ENCODE peak calls at places on chromosomes 1 and 21, in eight cellular contexts. One of them, this sample, is unnamed.

GRCh38 chr21:34072145-34073031 is 990 bp upstream of the MRPS6 start:
- DNase-seq in testis: peak
- DNase-seq in IMR-90: no peak
- DNase-seq in RWPE1: no peak
- DNase-seq in endodermal cell: no peak
- DNase-seq in WTC11: no peak
- DNase-seq in neural progenitor cell: no peak
- DNase-seq in Panc1: no peak
- DNase-seq in this sample: no peak

GRCh38 chr1:201346337-201346939 is 31.0 kb downstream of the TNNT2 start:
- DNase-seq in neural progenitor cell: peak
- DNase-seq in RWPE1: peak
- DNase-seq in endodermal cell: peak
- DNase-seq in Panc1: no peak
- DNase-seq in WTC11: peak
- DNase-seq in testis: peak
- DNase-seq in IMR-90: peak
- DNase-seq in this sample: peak

GRCh38 chr21:29487154-29487553 is 188.4 kb downstream of the BACH1 start:
- DNase-seq in RWPE1: no peak
- DNase-seq in endodermal cell: no peak
- DNase-seq in IMR-90: no peak
- DNase-seq in neural progenitor cell: no peak
- DNase-seq in Panc1: no peak
- DNase-seq in WTC11: no peak
- DNase-seq in testis: no peak
- DNase-seq in this sample: no peak

GRCh38 chr1:193185861-193186714 is at the start of gene B3GALT2:
- DNase-seq in WTC11: no peak
- DNase-seq in neural progenitor cell: peak
- DNase-seq in endodermal cell: no peak
- DNase-seq in RWPE1: peak
- DNase-seq in Panc1: no peak
- DNase-seq in IMR-90: peak
- DNase-seq in testis: peak
- DNase-seq in this sample: no peak

GRCh38 chr1:86852737-86853408 is 61.1 kb downstream of the SELENOF start:
- DNase-seq in neural progenitor cell: no peak
- DNase-seq in testis: no peak
- DNase-seq in WTC11: no peak
- DNase-seq in IMR-90: no peak
- DNase-seq in endodermal cell: no peak
- DNase-seq in RWPE1: no peak
- DNase-seq in Panc1: no peak
- DNase-seq in this sample: no peak

GRCh38 chr1:232291681-232292080 is 338.3 kb downstream of the SIPA1L2 start:
- DNase-seq in Panc1: no peak
- DNase-seq in endodermal cell: no peak
- DNase-seq in WTC11: no peak
- DNase-seq in neural progenitor cell: no peak
- DNase-seq in IMR-90: no peak
- DNase-seq in RWPE1: no peak
- DNase-seq in testis: no peak
- DNase-seq in this sample: peak

GRCh38 chr1:231625975-231626534 is 535 bp upstream of the DISC1 start:
- DNase-seq in IMR-90: no peak
- DNase-seq in testis: no peak
- DNase-seq in endodermal cell: no peak
- DNase-seq in WTC11: no peak
- DNase-seq in RWPE1: no peak
- DNase-seq in neural progenitor cell: no peak
- DNase-seq in Panc1: no peak
- DNase-seq in this sample: no peak

GRCh38 chr21:26587621-26588260 is 14.7 kb upstream of the CYYR1 start:
- DNase-seq in IMR-90: peak
- DNase-seq in testis: no peak
- DNase-seq in neural progenitor cell: no peak
- DNase-seq in WTC11: no peak
- DNase-seq in Panc1: peak
- DNase-seq in endodermal cell: no peak
- DNase-seq in RWPE1: peak
- DNase-seq in this sample: peak

GRCh38 chr1:30853350-30853749 is 55.2 kb downstream of the SDC3 start:
- DNase-seq in WTC11: peak
- DNase-seq in endodermal cell: peak
- DNase-seq in neural progenitor cell: peak
- DNase-seq in testis: no peak
- DNase-seq in Panc1: no peak
- DNase-seq in RWPE1: no peak
- DNase-seq in IMR-90: no peak
- DNase-seq in this sample: no peak

GRCh38 chr1:45522324-45523104 is 830 bp upstream of the PRDX1 start:
- DNase-seq in RWPE1: no peak
- DNase-seq in Panc1: no peak
- DNase-seq in WTC11: peak
- DNase-seq in endodermal cell: peak
- DNase-seq in neural progenitor cell: no peak
- DNase-seq in testis: no peak
- DNase-seq in IMR-90: peak
- DNase-seq in this sample: no peak

GRCh38 chr1:208162903-208163302 is 81.3 kb downstream of the PLXNA2 start:
- DNase-seq in Panc1: no peak
- DNase-seq in IMR-90: no peak
- DNase-seq in WTC11: no peak
- DNase-seq in testis: no peak
- DNase-seq in RWPE1: no peak
- DNase-seq in endodermal cell: no peak
- DNase-seq in neural progenitor cell: no peak
- DNase-seq in this sample: no peak

GRCh38 chr1:170027760-170028159 is 46.7 kb downstream of the KIFAP3 start:
- DNase-seq in RWPE1: no peak
- DNase-seq in testis: no peak
- DNase-seq in WTC11: no peak
- DNase-seq in neural progenitor cell: no peak
- DNase-seq in IMR-90: no peak
- DNase-seq in Panc1: no peak
- DNase-seq in endodermal cell: no peak
- DNase-seq in this sample: no peak

GRCh38 chr1:212470059-212470458 is 37.3 kb downstream of the NENF start:
- DNase-seq in IMR-90: peak
- DNase-seq in RWPE1: peak
- DNase-seq in endodermal cell: no peak
- DNase-seq in neural progenitor cell: no peak
- DNase-seq in WTC11: no peak
- DNase-seq in testis: peak
- DNase-seq in Panc1: no peak
- DNase-seq in this sample: no peak

GRCh38 chr1:67889940-67890567 is 56.8 kb upstream of the GNG12 start:
- DNase-seq in Panc1: peak
- DNase-seq in endodermal cell: no peak
- DNase-seq in testis: no peak
- DNase-seq in IMR-90: peak
- DNase-seq in WTC11: no peak
- DNase-seq in neural progenitor cell: no peak
- DNase-seq in RWPE1: peak
- DNase-seq in this sample: peak

GRCh38 chr1:147586412-147586811 is 45.1 kb downstream of the BCL9 start:
- DNase-seq in neural progenitor cell: peak
- DNase-seq in testis: no peak
- DNase-seq in WTC11: peak
- DNase-seq in RWPE1: no peak
- DNase-seq in endodermal cell: peak
- DNase-seq in IMR-90: no peak
- DNase-seq in Panc1: no peak
- DNase-seq in this sample: no peak

GRCh38 chr1:113684153-113684541 is 75.1 kb downstream of the PHTF1 start:
- DNase-seq in WTC11: no peak
- DNase-seq in IMR-90: peak
- DNase-seq in neural progenitor cell: no peak
- DNase-seq in RWPE1: no peak
- DNase-seq in endodermal cell: no peak
- DNase-seq in testis: peak
- DNase-seq in Panc1: no peak
- DNase-seq in this sample: peak

GRCh38 chr1:115714572-115715141 is 53.9 kb downstream of the CASQ2 start:
- DNase-seq in endodermal cell: peak
- DNase-seq in Panc1: no peak
- DNase-seq in IMR-90: no peak
- DNase-seq in RWPE1: peak
- DNase-seq in testis: no peak
- DNase-seq in neural progenitor cell: no peak
- DNase-seq in WTC11: peak
- DNase-seq in this sample: no peak
- TF ChIP-seq CTCF in endodermal cell: peak
- TF ChIP-seq CTCF in Panc1: no peak
- TF ChIP-seq CTCF in IMR-90: no peak
- TF ChIP-seq CTCF in RWPE1: no peak
- TF ChIP-seq CTCF in testis: no peak
- TF ChIP-seq CTCF in neural progenitor cell: no peak
- TF ChIP-seq CTCF in WTC11: no peak
- TF ChIP-seq CTCF in this sample: no peak

GRCh38 chr21:41932191-41932575 is 21.6 kb downstream of the C2CD2 start:
- DNase-seq in RWPE1: peak
- DNase-seq in neural progenitor cell: no peak
- DNase-seq in IMR-90: peak
- DNase-seq in testis: no peak
- DNase-seq in Panc1: peak
- DNase-seq in WTC11: no peak
- DNase-seq in endodermal cell: no peak
- DNase-seq in this sample: peak
- TF ChIP-seq CTCF in RWPE1: no peak
- TF ChIP-seq CTCF in neural progenitor cell: no peak
- TF ChIP-seq CTCF in IMR-90: peak
- TF ChIP-seq CTCF in testis: no peak
- TF ChIP-seq CTCF in Panc1: no peak
- TF ChIP-seq CTCF in WTC11: no peak
- TF ChIP-seq CTCF in endodermal cell: no peak
- TF ChIP-seq CTCF in this sample: peak

GRCh38 chr21:38170705-38171682 is 85.8 kb upstream of the KCNJ15 start:
- DNase-seq in RWPE1: no peak
- DNase-seq in neural progenitor cell: no peak
- DNase-seq in endodermal cell: no peak
- DNase-seq in Panc1: no peak
- DNase-seq in WTC11: no peak
- DNase-seq in IMR-90: peak
- DNase-seq in testis: no peak
- DNase-seq in this sample: peak
- TF ChIP-seq CTCF in RWPE1: no peak
- TF ChIP-seq CTCF in neural progenitor cell: no peak
- TF ChIP-seq CTCF in endodermal cell: no peak
- TF ChIP-seq CTCF in Panc1: no peak
- TF ChIP-seq CTCF in WTC11: no peak
- TF ChIP-seq CTCF in IMR-90: peak
- TF ChIP-seq CTCF in testis: no peak
- TF ChIP-seq CTCF in this sample: peak

DNA sequence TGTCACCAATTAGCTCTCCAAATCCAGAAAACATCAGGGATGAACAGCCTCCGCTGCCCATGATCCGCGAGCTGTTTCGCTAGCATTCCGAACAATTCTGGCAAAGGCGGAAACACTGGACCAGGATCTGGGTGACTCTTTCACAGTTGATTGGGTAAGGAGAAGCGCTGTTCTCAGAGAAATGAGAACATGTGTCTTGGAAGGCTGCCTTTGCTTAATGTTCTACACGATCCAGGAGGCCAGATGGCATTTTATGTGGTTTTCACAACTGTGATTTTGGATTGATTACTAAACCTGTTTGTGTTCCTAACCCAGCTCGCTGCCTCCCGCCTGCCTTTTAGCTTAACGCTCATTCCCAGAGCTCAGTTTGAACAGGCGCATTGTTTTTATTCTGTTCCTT is 144.0 kb downstream of the KIF26B start:
- DNase-seq in WTC11: no peak
- DNase-seq in endodermal cell: no peak
- DNase-seq in testis: no peak
- DNase-seq in IMR-90: no peak
- DNase-seq in neural progenitor cell: no peak
- DNase-seq in Panc1: no peak
- DNase-seq in RWPE1: no peak
- DNase-seq in this sample: no peak
- TF ChIP-seq CTCF in WTC11: no peak
- TF ChIP-seq CTCF in endodermal cell: no peak
- TF ChIP-seq CTCF in testis: no peak
- TF ChIP-seq CTCF in IMR-90: no peak
- TF ChIP-seq CTCF in neural progenitor cell: no peak
- TF ChIP-seq CTCF in Panc1: no peak
- TF ChIP-seq CTCF in RWPE1: no peak
- TF ChIP-seq CTCF in this sample: no peak

DNA sequence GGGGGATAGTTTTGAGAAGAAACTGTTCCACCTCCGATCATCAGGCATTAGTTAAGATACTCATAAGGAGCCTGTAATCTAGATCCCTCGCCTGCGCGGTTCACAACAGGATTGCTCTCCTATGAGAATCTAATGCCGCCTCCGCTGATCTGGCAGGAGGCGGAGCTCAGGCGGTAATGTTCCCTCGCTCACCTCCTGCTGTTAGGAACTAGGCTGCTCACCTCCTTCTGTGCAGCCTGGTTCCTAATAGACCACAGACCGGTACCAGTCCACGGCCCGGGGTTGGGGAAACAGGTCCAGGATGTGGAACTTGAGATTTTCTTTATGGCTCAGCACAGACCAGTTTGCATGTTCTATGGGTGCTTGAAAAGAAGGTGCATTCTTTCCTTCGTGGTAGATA is 27.2 kb upstream of the FAM3B start:
- DNase-seq in endodermal cell: peak
- DNase-seq in Panc1: no peak
- DNase-seq in IMR-90: peak
- DNase-seq in neural progenitor cell: peak
- DNase-seq in RWPE1: no peak
- DNase-seq in WTC11: peak
- DNase-seq in testis: no peak
- DNase-seq in this sample: no peak
- TF ChIP-seq CTCF in endodermal cell: no peak
- TF ChIP-seq CTCF in Panc1: no peak
- TF ChIP-seq CTCF in IMR-90: no peak
- TF ChIP-seq CTCF in neural progenitor cell: no peak
- TF ChIP-seq CTCF in RWPE1: no peak
- TF ChIP-seq CTCF in WTC11: no peak
- TF ChIP-seq CTCF in testis: no peak
- TF ChIP-seq CTCF in this sample: no peak

DNA sequence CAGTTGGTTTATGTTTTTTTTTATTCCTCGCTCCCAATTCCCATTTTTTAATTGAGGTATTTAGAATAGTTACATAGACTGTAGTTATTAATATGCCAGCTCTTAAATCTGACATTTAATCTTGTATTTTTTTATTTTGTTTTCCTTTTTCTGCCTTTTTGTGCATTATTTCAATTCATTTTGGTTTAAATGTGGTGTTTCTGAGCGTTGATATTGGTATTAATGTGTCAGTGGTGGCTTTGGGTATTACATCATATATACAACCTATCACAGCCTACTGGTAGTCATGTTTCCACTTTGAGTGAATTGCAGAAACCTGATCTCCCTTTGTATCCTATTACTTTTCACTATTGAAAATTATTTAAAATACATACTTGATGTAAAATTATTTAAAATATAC is 1027.3 kb downstream of the KCNT2 start:
- DNase-seq in WTC11: no peak
- DNase-seq in RWPE1: peak
- DNase-seq in IMR-90: peak
- DNase-seq in endodermal cell: no peak
- DNase-seq in neural progenitor cell: no peak
- DNase-seq in Panc1: no peak
- DNase-seq in testis: no peak
- DNase-seq in this sample: no peak
- TF ChIP-seq CTCF in WTC11: no peak
- TF ChIP-seq CTCF in RWPE1: no peak
- TF ChIP-seq CTCF in IMR-90: no peak
- TF ChIP-seq CTCF in endodermal cell: peak
- TF ChIP-seq CTCF in neural progenitor cell: peak
- TF ChIP-seq CTCF in Panc1: no peak
- TF ChIP-seq CTCF in testis: no peak
- TF ChIP-seq CTCF in this sample: no peak

GRCh38 chr1:225415307-225415706 is 12.5 kb downstream of the LBR start:
- DNase-seq in WTC11: no peak
- DNase-seq in RWPE1: no peak
- DNase-seq in testis: no peak
- DNase-seq in Panc1: no peak
- DNase-seq in neural progenitor cell: no peak
- DNase-seq in IMR-90: no peak
- DNase-seq in endodermal cell: no peak
- DNase-seq in this sample: no peak
- TF ChIP-seq CTCF in WTC11: no peak
- TF ChIP-seq CTCF in RWPE1: no peak
- TF ChIP-seq CTCF in testis: peak
- TF ChIP-seq CTCF in Panc1: no peak
- TF ChIP-seq CTCF in neural progenitor cell: no peak
- TF ChIP-seq CTCF in IMR-90: no peak
- TF ChIP-seq CTCF in endodermal cell: peak
- TF ChIP-seq CTCF in this sample: no peak

This sample was measured in endothelial cell of umbilical vein.